ENCODE peak calls at places on chromosome 20, in ten cellular contexts. M is heart right ventricle, H is heart left ventricle, R is astrocyte, W is fibroblast of pulmonary artery, J is cardiac fibroblast, X is fibroblast of mammary gland, Y is A549, B is dorsolateral prefrontal cortex, K is fibroblast of lung. O is an unnamed sample.

GRCh38 chr20:44075191-44075949 is 111.6 kb downstream of the JPH2 start:
- DNase-seq in W (no peak), K (no peak), X (no peak), M (no peak), H (no peak), R (no peak), B (no peak), Y (no peak), J (no peak), O (no peak)

GRCh38 chr20:58349586-58349985 is 39.4 kb upstream of the VAPB start:
- DNase-seq in W (peak), Y (peak), B (no peak), X (peak), J (peak), R (peak), K (peak), M (no peak), H (no peak), O (peak)

GRCh38 chr20:45419188-45420091 is 3.5 kb downstream of the PIGT start:
- DNase-seq in K (peak), J (peak), Y (peak), B (peak), R (peak), M (peak), H (peak), X (peak), W (peak), O (peak)

GRCh38 chr20:35120012-35120701 is 27.0 kb downstream of the EDEM2 start:
- DNase-seq in R (peak), X (peak), Y (no peak), B (no peak), K (peak), W (peak), H (no peak), M (no peak), J (peak), O (no peak)

GRCh38 chr20:56720620-56721213 is 91.6 kb downstream of the TFAP2C start:
- DNase-seq in H (no peak), B (no peak), K (no peak), Y (no peak), W (no peak), M (no peak), X (no peak), R (no peak), J (no peak), O (no peak)

GRCh38 chr20:49916146-49917002 is 1.0 kb upstream of the SPATA2 start:
- DNase-seq in K (no peak), X (peak), B (no peak), M (no peak), R (peak), W (no peak), J (peak), Y (peak), H (no peak), O (peak)

GRCh38 chr20:20864346-20865096 is 152.1 kb upstream of the RALGAPA2 start:
- DNase-seq in B (no peak), J (peak), R (no peak), Y (peak), K (no peak), H (no peak), M (no peak), W (no peak), X (peak), O (peak)

GRCh38 chr20:21398505-21399057 is 1.3 kb upstream of the NKX2-4 start:
- DNase-seq in W (no peak), K (no peak), J (no peak), H (no peak), X (no peak), Y (no peak), R (no peak), B (no peak), M (no peak), O (no peak)

GRCh38 chr20:57498425-57499400 is 26.2 kb downstream of the CTCFL start:
- DNase-seq in X (no peak), Y (no peak), R (no peak), K (peak), B (no peak), J (peak), H (no peak), M (no peak), W (peak), O (peak)

GRCh38 chr20:19783966-19784401 is 25.9 kb downstream of the RIN2 start:
- DNase-seq in H (peak), M (no peak), W (peak), X (no peak), R (peak), K (peak), J (peak), B (no peak), Y (no peak), O (peak)

GRCh38 chr20:52410182-52410647 is 218.6 kb upstream of the ZFP64 start:
- DNase-seq in X (peak), W (peak), B (no peak), M (peak), R (peak), K (peak), Y (no peak), J (no peak), H (no peak), O (peak)

GRCh38 chr20:49187330-49188100 is 619 bp downstream of the STAU1 start:
- DNase-seq in J (no peak), M (peak), R (no peak), H (peak), X (no peak), Y (no peak), K (no peak), B (peak), W (no peak), O (no peak)

GRCh38 chr20:33209789-33210188 is 7.4 kb upstream of the BPIFA3 start:
- DNase-seq in Y (peak), W (peak), J (peak), B (peak), M (peak), K (peak), H (peak), X (peak), R (peak), O (peak)

GRCh38 chr20:51084598-51084997 is 61.7 kb upstream of the KCNG1 start:
- DNase-seq in W (no peak), H (no peak), M (no peak), B (no peak), Y (no peak), R (no peak), K (no peak), J (no peak), X (no peak), O (no peak)

GRCh38 chr20:33250666-33251065 is 14.9 kb downstream of the BPIFA1 start:
- DNase-seq in M (no peak), K (no peak), Y (no peak), H (no peak), B (no peak), X (peak), J (no peak), R (no peak), W (no peak), O (no peak)

GRCh38 chr20:57831326-57831991 is 121.6 kb upstream of the PMEPA1 start:
- DNase-seq in K (no peak), R (no peak), H (no peak), W (no peak), J (no peak), X (no peak), Y (no peak), M (no peak), B (no peak), O (no peak)

GRCh38 chr20:39775110-39775509 is 813.0 kb downstream of the DHX35 start:
- DNase-seq in B (no peak), H (peak), J (peak), X (peak), R (peak), Y (no peak), K (peak), M (peak), W (peak), O (peak)

GRCh38 chr20:48661575-48662473 is 166.0 kb downstream of the PREX1 start:
- DNase-seq in R (peak), K (no peak), W (no peak), M (no peak), B (no peak), Y (no peak), J (no peak), H (no peak), X (peak), O (peak)

GRCh38 chr20:58740356-58741308 is 48.0 kb downstream of the NPEPL1 start:
- DNase-seq in M (no peak), B (no peak), J (no peak), K (no peak), H (no peak), Y (no peak), W (no peak), R (no peak), X (no peak), O (no peak)

GRCh38 chr20:46108435-46108841 is 9.7 kb upstream of the CD40 start:
- DNase-seq in W (no peak), R (no peak), Y (no peak), H (no peak), K (no peak), X (no peak), B (no peak), M (no peak), J (no peak), O (no peak)

GRCh38 chr20:53934421-53935352 is 135.7 kb downstream of the BCAS1 start:
- DNase-seq in H (peak), K (peak), W (peak), Y (no peak), R (peak), B (no peak), M (peak), X (peak), J (peak), O (peak)

GRCh38 chr20:46361811-46362210 is 44.6 kb downstream of the ELMO2 start:
- DNase-seq in W (no peak), Y (no peak), K (no peak), R (no peak), H (no peak), M (no peak), J (no peak), B (no peak), X (no peak), O (no peak)

GRCh38 chr20:54200487-54201267 is 7.2 kb upstream of the PFDN4 start:
- DNase-seq in K (no peak), W (no peak), X (no peak), M (no peak), H (no peak), J (no peak), Y (no peak), B (no peak), R (no peak), O (no peak)

GRCh38 chr20:50746138-50746940 is 15.0 kb downstream of the PARD6B start:
- DNase-seq in K (peak), B (no peak), Y (no peak), M (no peak), R (peak), X (peak), W (peak), H (no peak), J (no peak), O (no peak)

GRCh38 chr20:11338506-11339306 is 579.0 kb upstream of the BTBD3 start:
- DNase-seq in H (no peak), M (no peak), X (peak), B (no peak), Y (no peak), K (no peak), R (peak), W (peak), J (peak), O (no peak)

GRCh38 chr20:20318318-20319161 is 49.4 kb upstream of the INSM1 start:
- DNase-seq in H (no peak), X (peak), Y (no peak), R (no peak), K (no peak), J (peak), B (no peak), W (no peak), M (no peak), O (peak)

GRCh38 chr20:57104711-57105110 is 161.7 kb downstream of the BMP7 start:
- DNase-seq in B (no peak), R (no peak), K (no peak), W (no peak), J (no peak), X (no peak), H (no peak), M (no peak), Y (no peak), O (no peak)

GRCh38 chr20:13995841-13996240 is 525 bp downstream of the MACROD2 start:
- DNase-seq in R (no peak), K (no peak), M (peak), X (no peak), B (peak), Y (peak), J (no peak), W (no peak), H (peak), O (no peak)

GRCh38 chr20:13930246-13930645 is 60.2 kb downstream of the SEL1L2 start:
- DNase-seq in W (no peak), H (no peak), R (no peak), X (peak), J (no peak), B (no peak), Y (no peak), M (no peak), K (no peak), O (peak)

GRCh38 chr20:4171538-4172116 is 156.3 kb upstream of the RNF24 start:
- DNase-seq in J (no peak), B (no peak), Y (no peak), M (no peak), W (no peak), X (no peak), H (no peak), K (no peak), R (no peak), O (no peak)

GRCh38 chr20:19973920-19974620 is 43.1 kb upstream of the NAA20 start:
- DNase-seq in J (peak), M (peak), K (peak), X (peak), Y (no peak), H (peak), B (peak), W (peak), R (peak), O (peak)

GRCh38 chr20:40521962-40522361 is 167.1 kb downstream of the MAFB start:
- DNase-seq in X (no peak), R (no peak), K (no peak), W (no peak), Y (no peak), J (no peak), B (no peak), M (no peak), H (no peak), O (no peak)

GRCh38 chr20:9301129-9302072 is 213.0 kb upstream of the LAMP5 start:
- DNase-seq in R (peak), M (peak), Y (peak), B (no peak), J (peak), X (peak), H (peak), K (peak), W (peak), O (peak)

GRCh38 chr20:16661738-16662137 is 68.1 kb upstream of the SNRPB2 start:
- DNase-seq in K (no peak), M (peak), B (peak), R (peak), W (no peak), Y (no peak), H (no peak), J (no peak), X (no peak), O (peak)

GRCh38 chr20:16671753-16672152 is 58.1 kb upstream of the SNRPB2 start:
- DNase-seq in B (no peak), R (no peak), X (no peak), M (no peak), W (no peak), H (no peak), J (no peak), K (no peak), Y (no peak), O (no peak)

GRCh38 chr20:16662462-16662861 is 67.4 kb upstream of the SNRPB2 start:
- DNase-seq in Y (no peak), B (no peak), M (no peak), H (no peak), W (no peak), K (no peak), X (no peak), R (no peak), J (no peak), O (no peak)

GRCh38 chr20:16664031-16664430 is 65.8 kb upstream of the SNRPB2 start:
- DNase-seq in J (no peak), B (no peak), X (no peak), Y (no peak), R (no peak), M (no peak), K (no peak), H (no peak), W (no peak), O (no peak)

DNA sequence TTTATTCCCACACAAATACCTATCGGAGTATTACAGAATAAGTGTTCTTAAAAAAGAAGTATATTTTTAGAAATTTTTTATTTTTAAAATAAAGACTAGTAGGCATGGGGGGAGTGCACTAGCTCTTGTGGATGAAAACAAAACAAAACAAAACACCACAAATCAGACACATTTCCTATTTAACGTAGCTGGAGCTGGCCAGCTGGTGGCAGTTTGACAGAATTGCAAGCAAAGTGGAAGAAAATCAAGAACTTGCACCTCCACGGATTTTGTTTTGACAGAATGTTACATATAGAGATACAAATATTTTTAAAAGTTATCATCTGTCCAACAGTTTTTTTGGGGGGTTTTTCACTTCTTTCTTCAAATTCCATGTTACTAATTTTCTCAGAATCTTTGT is 63.6 kb upstream of the SNRPB2 start:
- DNase-seq in K (no peak), H (no peak), X (no peak), B (no peak), M (no peak), Y (no peak), W (no peak), J (no peak), R (no peak), O (no peak)
- TF ChIP-seq CTCF in K (no peak), H (no peak), X (peak), B (no peak), M (no peak), Y (no peak), W (peak), J (peak), R (no peak), O (peak)

GRCh38 chr20:18496042-18496441 is 983 bp downstream of the RBBP9 start:
- DNase-seq in M (no peak), W (no peak), R (peak), B (no peak), X (peak), K (no peak), J (peak), Y (no peak), H (no peak), O (no peak)
- H3K4me3 ChIP-seq in M (peak), W (peak), R (peak), B (peak), X (peak), K (peak), J (peak), Y (peak), H (no peak), O (peak)

DNA sequence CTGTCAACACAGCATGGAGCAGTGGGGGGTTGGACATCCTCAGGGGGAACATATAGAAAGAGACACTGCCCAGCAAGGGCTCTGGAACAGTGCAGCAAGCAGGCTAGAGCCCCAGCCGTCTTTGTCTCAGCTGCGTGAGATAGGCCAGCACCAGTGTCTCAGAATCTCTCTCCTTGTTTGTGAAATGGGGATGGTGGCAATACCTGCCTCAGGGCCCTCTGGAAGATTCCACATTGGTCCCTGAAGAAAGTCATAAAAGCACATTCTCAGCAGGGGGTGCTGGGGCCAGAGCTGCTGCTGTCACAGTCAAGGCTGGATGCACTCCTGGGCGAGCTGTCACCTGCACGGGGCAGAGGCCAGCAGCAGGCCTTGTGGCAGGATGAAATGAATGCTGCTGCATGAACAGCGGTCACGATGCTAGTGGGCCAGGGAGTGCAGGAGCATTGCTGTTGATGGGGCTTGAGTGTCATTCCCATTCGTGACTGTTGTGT is 121.7 kb downstream of the SYCP2 start:
- DNase-seq in K (no peak), R (no peak), B (no peak), J (no peak), W (no peak), X (no peak), Y (no peak), H (peak), M (no peak), O (no peak)
- TF ChIP-seq CTCF in K (no peak), R (no peak), B (no peak), J (no peak), W (no peak), X (no peak), Y (no peak), H (no peak), M (no peak), O (no peak)

GRCh38 chr20:62551408-62552323 is 75.9 kb upstream of the GATA5 start:
- DNase-seq in R (no peak), K (no peak), M (no peak), J (no peak), H (no peak), X (no peak), Y (no peak), W (no peak), B (no peak), O (no peak)
- H3K4me3 ChIP-seq in R (no peak), K (no peak), M (peak), J (no peak), H (peak), X (no peak), Y (peak), W (no peak), B (peak), O (no peak)

DNA sequence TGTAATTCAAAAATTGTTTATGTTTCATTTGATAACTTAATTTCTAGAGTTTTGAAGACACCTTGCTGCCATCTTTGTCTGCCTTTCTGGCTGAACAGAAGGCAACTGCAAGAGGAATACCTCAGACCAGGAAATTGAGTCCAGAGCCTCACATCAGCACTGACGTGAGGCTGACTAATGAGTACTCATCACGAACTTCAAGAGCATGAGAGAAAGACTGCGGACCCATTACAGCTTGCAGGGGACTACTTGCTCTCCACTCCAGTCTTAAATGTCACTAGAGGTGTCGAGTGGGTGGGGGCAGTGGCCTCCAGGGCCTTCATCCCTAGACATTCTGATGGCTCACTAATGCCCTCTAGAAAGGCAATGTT is 109.5 kb upstream of the SSTR4 start:
- DNase-seq in H (no peak), J (peak), B (no peak), Y (no peak), M (no peak), R (no peak), W (no peak), K (no peak), X (peak), O (no peak)
- TF ChIP-seq CTCF in H (no peak), J (no peak), B (no peak), Y (no peak), M (no peak), R (no peak), W (no peak), K (no peak), X (no peak), O (no peak)

DNA sequence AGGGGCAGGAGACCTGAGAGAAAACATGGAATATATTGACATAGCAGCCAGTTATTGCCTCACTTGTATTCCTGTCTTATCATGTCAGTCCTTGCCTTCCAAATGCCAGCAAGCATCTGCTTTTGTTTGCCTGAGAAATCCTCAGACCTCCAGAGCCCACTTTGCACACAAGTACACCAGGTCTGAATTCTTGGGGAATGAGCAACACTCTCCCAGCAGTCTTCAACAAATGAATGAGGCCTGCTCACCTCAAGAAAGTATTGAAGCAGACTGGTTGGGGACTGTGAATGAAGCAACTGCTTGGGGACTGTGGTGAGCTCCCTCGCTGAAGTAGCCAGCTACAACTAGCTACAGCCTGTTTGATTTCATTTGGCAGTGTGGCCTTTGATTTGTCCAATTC is 172.8 kb upstream of the SPTLC3 start:
- DNase-seq in R (no peak), K (no peak), Y (no peak), X (no peak), W (no peak), B (no peak), H (no peak), M (no peak), J (no peak), O (no peak)
- H3K4me3 ChIP-seq in R (no peak), K (no peak), Y (no peak), X (no peak), W (no peak), B (no peak), H (no peak), M (no peak), J (no peak), O (no peak)

O was measured in AG10803.